ENCODE peak calls at places on chromosome 7, in five cellular contexts. One of them, this sample, is unnamed. For H3K4me1, the result is how much of the 10 kb centered on the place peaks cover.

GRCh38 chr7:70360557-70360956 is 762.3 kb downstream of the AUTS2 start:
- DNase-seq in upper lobe of right lung: no peak
- DNase-seq in kidney: no peak
- DNase-seq in Panc1: no peak
- DNase-seq in cardiac muscle cell: no peak
- DNase-seq in this sample: no peak

GRCh38 chr7:12199363-12199762 is 11.7 kb upstream of the TMEM106B start:
- DNase-seq in kidney: no peak
- DNase-seq in Panc1: no peak
- DNase-seq in cardiac muscle cell: no peak
- DNase-seq in upper lobe of right lung: no peak
- DNase-seq in this sample: no peak

GRCh38 chr7:24968165-24968564 is 11.8 kb downstream of the OSBPL3 start:
- DNase-seq in Panc1: no peak
- DNase-seq in upper lobe of right lung: no peak
- DNase-seq in kidney: peak
- DNase-seq in cardiac muscle cell: no peak
- DNase-seq in this sample: no peak

GRCh38 chr7:27132978-27133377 is 2.4 kb upstream of the HOXA4 start:
- DNase-seq in Panc1: no peak
- DNase-seq in kidney: no peak
- DNase-seq in upper lobe of right lung: no peak
- DNase-seq in cardiac muscle cell: no peak
- DNase-seq in this sample: no peak

GRCh38 chr7:133054167-133054840 is 27.6 kb downstream of the CHCHD3 start:
- DNase-seq in Panc1: no peak
- DNase-seq in kidney: no peak
- DNase-seq in cardiac muscle cell: no peak
- DNase-seq in upper lobe of right lung: no peak
- DNase-seq in this sample: no peak

GRCh38 chr7:51824050-51824449 is 507.4 kb upstream of the COBL start:
- DNase-seq in cardiac muscle cell: no peak
- DNase-seq in kidney: no peak
- DNase-seq in upper lobe of right lung: no peak
- DNase-seq in Panc1: no peak
- DNase-seq in this sample: no peak

GRCh38 chr7:4800926-4801838 is 25.8 kb downstream of the AP5Z1 start:
- DNase-seq in cardiac muscle cell: no peak
- DNase-seq in Panc1: no peak
- DNase-seq in kidney: no peak
- DNase-seq in upper lobe of right lung: no peak
- DNase-seq in this sample: no peak

GRCh38 chr7:101870361-101871062 is 53.1 kb downstream of the CUX1 start:
- DNase-seq in kidney: no peak
- DNase-seq in Panc1: no peak
- DNase-seq in upper lobe of right lung: no peak
- DNase-seq in cardiac muscle cell: no peak
- DNase-seq in this sample: no peak

GRCh38 chr7:69599879-69600764 is 1.8 kb downstream of the AUTS2 start:
- DNase-seq in cardiac muscle cell: peak
- DNase-seq in Panc1: no peak
- DNase-seq in upper lobe of right lung: peak
- DNase-seq in kidney: no peak
- DNase-seq in this sample: peak

GRCh38 chr7:108204281-108204796 is 74.2 kb upstream of the LAMB4 start:
- DNase-seq in kidney: no peak
- DNase-seq in Panc1: no peak
- DNase-seq in upper lobe of right lung: no peak
- DNase-seq in cardiac muscle cell: no peak
- DNase-seq in this sample: no peak

GRCh38 chr7:104059103-104059502 is 69.6 kb upstream of the RELN start:
- DNase-seq in kidney: no peak
- DNase-seq in Panc1: no peak
- DNase-seq in cardiac muscle cell: no peak
- DNase-seq in upper lobe of right lung: no peak
- DNase-seq in this sample: no peak

GRCh38 chr7:125061776-125062397 is 132.3 kb upstream of the POT1 start:
- DNase-seq in upper lobe of right lung: no peak
- DNase-seq in kidney: no peak
- DNase-seq in cardiac muscle cell: peak
- DNase-seq in Panc1: peak
- DNase-seq in this sample: no peak

GRCh38 chr7:3897430-3898385 is 596.7 kb downstream of the SDK1 start:
- DNase-seq in upper lobe of right lung: no peak
- DNase-seq in Panc1: peak
- DNase-seq in kidney: no peak
- DNase-seq in cardiac muscle cell: peak
- DNase-seq in this sample: peak

GRCh38 chr7:17971392-17971791 is 31.1 kb upstream of the SNX13 start:
- DNase-seq in cardiac muscle cell: peak
- DNase-seq in upper lobe of right lung: no peak
- DNase-seq in kidney: no peak
- DNase-seq in Panc1: no peak
- DNase-seq in this sample: no peak

GRCh38 chr7:14821757-14822480 is 80.6 kb downstream of the DGKB start:
- DNase-seq in Panc1: no peak
- DNase-seq in upper lobe of right lung: no peak
- DNase-seq in kidney: no peak
- DNase-seq in cardiac muscle cell: no peak
- DNase-seq in this sample: no peak

GRCh38 chr7:5636914-5637313 is 144.5 kb downstream of the RNF216 start:
- DNase-seq in kidney: peak
- DNase-seq in cardiac muscle cell: peak
- DNase-seq in upper lobe of right lung: no peak
- DNase-seq in Panc1: no peak
- DNase-seq in this sample: no peak

GRCh38 chr7:52463341-52463740 is 572.1 kb upstream of the POM121L12 start:
- DNase-seq in upper lobe of right lung: no peak
- DNase-seq in cardiac muscle cell: peak
- DNase-seq in Panc1: no peak
- DNase-seq in kidney: no peak
- DNase-seq in this sample: no peak

GRCh38 chr7:132193898-132194297 is 382.4 kb downstream of the PLXNA4 start:
- DNase-seq in cardiac muscle cell: no peak
- DNase-seq in upper lobe of right lung: no peak
- DNase-seq in Panc1: no peak
- DNase-seq in kidney: no peak
- DNase-seq in this sample: no peak

GRCh38 chr7:151426906-151427704 is 12.8 kb downstream of the CRYGN start:
- DNase-seq in kidney: no peak
- DNase-seq in cardiac muscle cell: no peak
- DNase-seq in upper lobe of right lung: no peak
- DNase-seq in Panc1: no peak
- DNase-seq in this sample: no peak

GRCh38 chr7:33814958-33815735 is 90.2 kb upstream of the BMPER start:
- DNase-seq in cardiac muscle cell: no peak
- DNase-seq in upper lobe of right lung: no peak
- DNase-seq in Panc1: no peak
- DNase-seq in kidney: no peak
- DNase-seq in this sample: no peak

GRCh38 chr7:87144173-87144657 is 8.0 kb upstream of the DMTF1 start:
- DNase-seq in Panc1: no peak
- DNase-seq in cardiac muscle cell: no peak
- DNase-seq in kidney: no peak
- DNase-seq in upper lobe of right lung: no peak
- DNase-seq in this sample: no peak

GRCh38 chr7:96701258-96701657 is 8.4 kb downstream of the SEM1 start:
- DNase-seq in kidney: no peak
- DNase-seq in cardiac muscle cell: no peak
- DNase-seq in upper lobe of right lung: no peak
- DNase-seq in Panc1: no peak
- DNase-seq in this sample: no peak

GRCh38 chr7:37732253-37732652 is 48.7 kb downstream of the GPR141 start:
- DNase-seq in Panc1: peak
- DNase-seq in kidney: no peak
- DNase-seq in cardiac muscle cell: peak
- DNase-seq in upper lobe of right lung: no peak
- DNase-seq in this sample: peak

GRCh38 chr7:51633596-51633995 is 317.0 kb upstream of the COBL start:
- DNase-seq in cardiac muscle cell: no peak
- DNase-seq in Panc1: no peak
- DNase-seq in kidney: no peak
- DNase-seq in upper lobe of right lung: no peak
- DNase-seq in this sample: no peak

GRCh38 chr7:130473289-130473688 is 18.6 kb upstream of the MEST start:
- DNase-seq in Panc1: no peak
- DNase-seq in kidney: no peak
- DNase-seq in cardiac muscle cell: no peak
- DNase-seq in upper lobe of right lung: no peak
- DNase-seq in this sample: no peak

GRCh38 chr7:76193881-76194280 is 7.8 kb upstream of the SRRM3 start:
- DNase-seq in cardiac muscle cell: no peak
- DNase-seq in Panc1: no peak
- DNase-seq in kidney: no peak
- DNase-seq in upper lobe of right lung: no peak
- DNase-seq in this sample: no peak

GRCh38 chr7:150858236-150859197 is 6.2 kb downstream of the AOC1 start:
- DNase-seq in cardiac muscle cell: no peak
- DNase-seq in upper lobe of right lung: no peak
- DNase-seq in kidney: no peak
- DNase-seq in Panc1: no peak
- DNase-seq in this sample: no peak

GRCh38 chr7:34327681-34328080 is 330.3 kb upstream of the NPSR1 start:
- DNase-seq in cardiac muscle cell: no peak
- DNase-seq in kidney: no peak
- DNase-seq in upper lobe of right lung: no peak
- DNase-seq in Panc1: no peak
- DNase-seq in this sample: no peak

GRCh38 chr7:38451840-38452239 is 178.4 kb upstream of the TARP start:
- DNase-seq in Panc1: peak
- DNase-seq in cardiac muscle cell: peak
- DNase-seq in kidney: no peak
- DNase-seq in upper lobe of right lung: no peak
- DNase-seq in this sample: no peak

GRCh38 chr7:22153427-22154106 is 203.4 kb downstream of the RAPGEF5 start:
- DNase-seq in upper lobe of right lung: no peak
- DNase-seq in cardiac muscle cell: no peak
- DNase-seq in kidney: no peak
- DNase-seq in Panc1: no peak
- DNase-seq in this sample: no peak

DNA sequence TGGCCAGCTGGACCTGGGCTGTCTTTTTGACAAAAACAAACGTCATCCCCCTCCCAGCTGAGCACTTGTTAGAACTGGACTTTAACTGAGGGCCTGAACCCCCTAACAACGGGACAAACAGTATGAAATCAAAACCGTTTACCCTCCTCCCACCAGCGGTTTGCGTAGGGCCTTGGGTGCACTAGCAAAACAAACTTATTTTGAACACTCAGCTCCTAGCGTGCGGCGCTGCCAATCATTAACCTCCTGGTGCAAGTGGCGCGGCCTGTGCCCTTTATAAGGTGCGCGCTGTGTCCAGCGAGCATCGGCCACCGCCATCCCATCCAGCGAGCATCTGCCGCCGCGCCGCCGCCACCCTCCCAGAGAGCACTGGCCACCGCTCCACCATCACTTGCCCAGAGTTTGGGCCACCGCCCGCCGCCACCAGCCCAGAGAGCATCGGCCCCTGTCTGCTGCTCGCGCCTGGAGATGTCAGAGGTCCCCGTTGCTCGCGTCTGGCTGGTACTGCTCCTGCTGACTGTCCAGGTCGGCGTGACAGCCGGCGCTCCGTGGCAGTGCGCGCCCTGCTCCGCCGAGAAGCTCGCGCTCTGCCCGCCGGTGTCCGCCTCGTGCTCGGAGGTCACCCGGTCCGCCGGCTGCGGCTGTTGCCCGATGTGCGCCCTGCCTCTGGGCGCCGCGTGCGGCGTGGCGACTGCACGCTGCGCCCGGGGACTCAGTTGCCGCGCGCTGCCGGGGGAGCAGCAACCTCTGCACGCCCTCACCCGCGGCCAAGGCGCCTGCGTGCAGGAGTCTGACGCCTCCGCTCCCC is at the start of gene IGFBP1:
- DNase-seq in upper lobe of right lung: no peak
- DNase-seq in cardiac muscle cell: peak
- DNase-seq in Panc1: no peak
- DNase-seq in kidney: peak
- DNase-seq in this sample: no peak
- H3K27ac ChIP-seq in upper lobe of right lung: no peak
- H3K27ac ChIP-seq in cardiac muscle cell: no peak
- H3K27ac ChIP-seq in Panc1: no peak
- H3K27ac ChIP-seq in kidney: no peak
- H3K27ac ChIP-seq in this sample: no peak

GRCh38 chr7:135970682-135971365 is 6.3 kb downstream of the MTPN start:
- DNase-seq in kidney: no peak
- DNase-seq in upper lobe of right lung: no peak
- DNase-seq in Panc1: no peak
- DNase-seq in cardiac muscle cell: no peak
- DNase-seq in this sample: no peak
- H3K4me1 ChIP-seq in kidney: under half
- H3K4me1 ChIP-seq in upper lobe of right lung: under half
- H3K4me1 ChIP-seq in Panc1: under half
- H3K4me1 ChIP-seq in cardiac muscle cell: half or more
- H3K4me1 ChIP-seq in this sample: under half

GRCh38 chr7:134447383-134447782 is 11.5 kb downstream of the AKR1B1 start:
- DNase-seq in cardiac muscle cell: no peak
- DNase-seq in kidney: no peak
- DNase-seq in Panc1: no peak
- DNase-seq in upper lobe of right lung: no peak
- DNase-seq in this sample: no peak
- TF ChIP-seq CTCF in cardiac muscle cell: no peak
- TF ChIP-seq CTCF in kidney: no peak
- TF ChIP-seq CTCF in Panc1: no peak
- TF ChIP-seq CTCF in upper lobe of right lung: no peak
- TF ChIP-seq CTCF in this sample: no peak

GRCh38 chr7:36280840-36281812 is 108.5 kb upstream of the ANLN start:
- DNase-seq in upper lobe of right lung: peak
- DNase-seq in cardiac muscle cell: peak
- DNase-seq in kidney: peak
- DNase-seq in Panc1: peak
- DNase-seq in this sample: no peak

GRCh38 chr7:36278069-36278766 is 111.4 kb upstream of the ANLN start:
- DNase-seq in kidney: no peak
- DNase-seq in upper lobe of right lung: no peak
- DNase-seq in Panc1: no peak
- DNase-seq in cardiac muscle cell: no peak
- DNase-seq in this sample: no peak

GRCh38 chr7:36278767-36279171 is 110.9 kb upstream of the ANLN start:
- DNase-seq in kidney: no peak
- DNase-seq in Panc1: no peak
- DNase-seq in upper lobe of right lung: no peak
- DNase-seq in cardiac muscle cell: peak
- DNase-seq in this sample: no peak

GRCh38 chr7:36279251-36279925 is 110.3 kb upstream of the ANLN start:
- DNase-seq in kidney: no peak
- DNase-seq in Panc1: no peak
- DNase-seq in cardiac muscle cell: no peak
- DNase-seq in upper lobe of right lung: no peak
- DNase-seq in this sample: no peak

DNA sequence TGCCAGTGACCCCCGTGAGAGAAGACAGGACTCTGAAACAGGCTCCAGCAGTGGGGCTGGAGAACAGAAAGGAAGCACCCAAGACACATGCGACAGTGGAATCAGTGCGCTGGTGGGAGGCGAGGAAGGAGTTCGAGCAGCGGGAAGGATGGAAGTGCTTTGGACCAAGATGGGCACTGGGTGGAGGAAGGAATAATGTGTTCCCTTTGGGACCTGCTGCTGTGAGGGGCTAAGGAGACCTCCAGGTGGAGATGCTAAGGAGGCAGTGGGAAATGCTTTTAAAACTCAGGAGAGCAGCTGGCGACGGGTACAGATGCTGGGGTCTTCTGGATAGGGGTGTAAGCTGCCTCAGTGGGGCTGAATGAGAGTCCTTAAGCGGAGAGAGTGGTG is 109.7 kb upstream of the ANLN start:
- DNase-seq in upper lobe of right lung: no peak
- DNase-seq in kidney: no peak
- DNase-seq in Panc1: no peak
- DNase-seq in cardiac muscle cell: no peak
- DNase-seq in this sample: no peak
- H3K27ac ChIP-seq in upper lobe of right lung: no peak
- H3K27ac ChIP-seq in kidney: no peak
- H3K27ac ChIP-seq in Panc1: peak
- H3K27ac ChIP-seq in cardiac muscle cell: no peak
- H3K27ac ChIP-seq in this sample: no peak